ENCODE peak calls at places on chromosomes 16 and 17, in four cellular contexts. One of them, this sample, is unnamed.

GRCh38 chr16:48608452-48608851 is 1.5 kb downstream of the N4BP1 start:
- DNase-seq in A549: no peak
- DNase-seq in HepG2: no peak
- DNase-seq in K562: no peak
- DNase-seq in this sample: no peak

GRCh38 chr17:63740464-63741181 is 976 bp downstream of the STRADA start:
- DNase-seq in A549: no peak
- DNase-seq in HepG2: no peak
- DNase-seq in K562: peak; percentile 42
- DNase-seq in this sample: no peak

GRCh38 chr16:14125708-14126107 is 54.6 kb downstream of the MRTFB start:
- DNase-seq in A549: no peak
- DNase-seq in HepG2: no peak
- DNase-seq in K562: no peak
- DNase-seq in this sample: no peak

GRCh38 chr17:73191443-73192218 is 1.2 kb upstream of the COG1 start:
- DNase-seq in A549: peak; percentile 87
- DNase-seq in HepG2: peak; percentile 77
- DNase-seq in K562: peak; percentile 84
- DNase-seq in this sample: peak; percentile 62

GRCh38 chr17:30519707-30520106 is 42.5 kb downstream of the GOSR1 start:
- DNase-seq in A549: no peak
- DNase-seq in HepG2: no peak
- DNase-seq in K562: no peak
- DNase-seq in this sample: no peak

GRCh38 chr16:74999683-75000480 is 1.1 kb downstream of the ZNRF1 start:
- DNase-seq in A549: no peak
- DNase-seq in HepG2: peak; percentile 44
- DNase-seq in K562: peak; percentile 49
- DNase-seq in this sample: peak; percentile 78

GRCh38 chr17:33291248-33292183 is 1.6 kb downstream of the ASIC2 start:
- DNase-seq in A549: peak; percentile 26
- DNase-seq in HepG2: no peak
- DNase-seq in K562: no peak
- DNase-seq in this sample: peak; percentile 58

GRCh38 chr17:69057280-69057679 is 3.4 kb downstream of the ABCA9 start:
- DNase-seq in A549: no peak
- DNase-seq in HepG2: peak; percentile 21
- DNase-seq in K562: no peak
- DNase-seq in this sample: no peak

GRCh38 chr16:73382921-73383594 is 335.1 kb upstream of the ZFHX3 start:
- DNase-seq in A549: no peak
- DNase-seq in HepG2: no peak
- DNase-seq in K562: no peak
- DNase-seq in this sample: no peak

DNA sequence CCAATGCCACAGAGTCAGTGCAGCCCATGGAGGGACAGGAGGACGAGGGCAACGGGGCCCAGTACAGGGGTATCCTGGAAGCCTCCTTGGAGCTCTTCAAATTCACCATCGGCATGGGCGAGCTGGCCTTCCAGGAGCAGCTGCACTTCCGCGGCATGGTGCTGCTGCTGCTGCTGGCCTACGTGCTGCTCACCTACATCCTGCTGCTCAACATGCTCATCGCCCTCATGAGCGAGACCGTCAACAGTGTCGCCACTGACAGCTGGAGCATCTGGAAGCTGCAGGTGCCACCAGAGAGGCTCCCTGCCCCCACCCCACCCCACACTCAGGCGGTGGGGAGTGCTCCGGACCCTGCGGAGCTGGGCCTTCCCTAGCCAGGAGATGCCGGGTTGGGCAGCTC is 16.6 kb downstream of the TRPV2 start:
- DNase-seq in A549: no peak
- DNase-seq in HepG2: no peak
- DNase-seq in K562: no peak
- DNase-seq in this sample: no peak
- TF ChIP-seq HMGXB4 in A549: no peak
- TF ChIP-seq HMGXB4 in HepG2: no peak
- TF ChIP-seq HMGXB4 in K562: no peak
- TF ChIP-seq HMGXB4 in this sample: no peak

GRCh38 chr16:57695378-57696054 is 910 bp downstream of the DRC7 start:
- DNase-seq in A549: no peak
- DNase-seq in HepG2: no peak
- DNase-seq in K562: peak; percentile 48
- DNase-seq in this sample: no peak

GRCh38 chr16:57694191-57694555 is 433 bp upstream of the DRC7 start:
- DNase-seq in A549: no peak
- DNase-seq in HepG2: peak; percentile 86
- DNase-seq in K562: no peak
- DNase-seq in this sample: no peak

GRCh38 chr16:57696240-57696639 is 1.6 kb downstream of the DRC7 start:
- DNase-seq in A549: no peak
- DNase-seq in HepG2: no peak
- DNase-seq in K562: peak; percentile 50
- DNase-seq in this sample: no peak

GRCh38 chr16:57693539-57693938 is 1.1 kb upstream of the DRC7 start:
- DNase-seq in A549: no peak
- DNase-seq in HepG2: no peak
- DNase-seq in K562: no peak
- DNase-seq in this sample: no peak

DNA sequence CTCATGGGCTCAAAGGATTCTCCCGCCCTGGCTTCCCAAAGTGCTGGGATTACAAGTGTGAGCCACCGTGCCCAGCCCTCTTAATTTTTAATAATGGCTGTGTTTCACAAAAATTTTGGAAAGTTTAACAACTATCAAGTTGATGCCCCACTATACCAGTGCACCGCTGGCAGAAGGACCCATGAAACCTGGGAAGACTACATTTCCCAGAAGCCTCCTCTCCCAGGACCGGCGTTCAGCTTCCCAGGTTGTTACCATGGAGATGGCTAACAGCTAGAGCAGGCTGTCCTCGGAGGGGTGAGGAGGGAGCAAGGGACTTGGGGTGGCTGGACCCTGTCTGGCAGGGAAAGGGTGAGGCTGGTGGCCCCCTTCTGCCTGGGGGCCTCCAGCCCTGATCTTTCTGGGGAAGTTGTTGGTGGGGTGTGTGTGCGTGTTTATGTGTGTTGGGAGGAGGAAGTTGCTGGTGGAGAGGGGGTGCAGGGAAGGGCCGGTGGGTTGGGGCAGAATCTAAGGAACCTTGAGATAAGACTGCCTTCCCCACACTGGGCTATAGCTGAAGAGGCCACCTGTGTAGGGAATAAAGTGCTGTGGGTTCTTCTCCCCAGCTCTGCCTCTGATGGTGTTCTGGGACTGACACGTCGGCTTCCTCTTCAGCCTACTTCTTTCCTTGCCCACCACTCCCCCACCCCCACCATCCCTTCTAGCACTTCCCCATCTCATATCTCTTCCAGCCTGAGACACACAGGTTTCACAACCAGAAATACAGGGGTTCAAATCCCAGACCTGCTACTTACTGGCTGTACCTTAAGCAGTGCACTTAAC is at the start of gene DRC7:
- DNase-seq in A549: peak; percentile 93
- DNase-seq in HepG2: peak; percentile 86
- DNase-seq in K562: peak; percentile 85
- DNase-seq in this sample: peak; percentile 74
- TF ChIP-seq HMGXB4 in A549: no peak
- TF ChIP-seq HMGXB4 in HepG2: no peak
- TF ChIP-seq HMGXB4 in K562: no peak
- TF ChIP-seq HMGXB4 in this sample: no peak

DNA sequence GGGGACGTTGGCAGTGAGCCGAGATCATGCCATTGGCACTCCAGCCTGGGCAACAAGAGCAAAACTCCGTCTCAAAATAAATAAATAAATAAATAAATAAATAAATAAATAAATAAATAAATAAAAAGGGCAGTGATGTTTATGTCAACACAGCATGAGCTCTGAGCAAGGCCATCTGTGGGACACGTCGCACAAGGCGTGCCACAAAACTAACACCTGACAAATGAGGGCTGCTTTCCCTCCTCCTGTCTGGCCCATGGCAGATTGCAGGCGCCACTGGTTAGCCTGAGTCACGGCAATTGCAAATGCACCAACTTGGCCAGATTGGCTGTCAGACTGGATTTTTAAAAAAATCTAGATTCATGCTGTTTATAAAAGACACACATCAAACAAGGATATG is 25.9 kb upstream of the SPNS3 start:
- DNase-seq in A549: no peak
- DNase-seq in HepG2: peak; percentile 18
- DNase-seq in K562: no peak
- DNase-seq in this sample: no peak
- TF ChIP-seq HMGXB4 in A549: no peak
- TF ChIP-seq HMGXB4 in HepG2: no peak
- TF ChIP-seq HMGXB4 in K562: no peak
- TF ChIP-seq HMGXB4 in this sample: no peak

GRCh38 chr17:78875738-78876597 is 27.0 kb downstream of the CEP295NL start:
- DNase-seq in A549: no peak
- DNase-seq in HepG2: no peak
- DNase-seq in K562: no peak
- DNase-seq in this sample: no peak
- TF ChIP-seq HMGXB4 in A549: no peak
- TF ChIP-seq HMGXB4 in HepG2: no peak
- TF ChIP-seq HMGXB4 in K562: no peak
- TF ChIP-seq HMGXB4 in this sample: no peak

GRCh38 chr17:81423698-81424071 is 28.4 kb downstream of the BAHCC1 start:
- DNase-seq in A549: no peak
- DNase-seq in HepG2: no peak
- DNase-seq in K562: no peak
- DNase-seq in this sample: no peak

GRCh38 chr17:81424613-81425017 is 29.4 kb downstream of the BAHCC1 start:
- DNase-seq in A549: no peak
- DNase-seq in HepG2: no peak
- DNase-seq in K562: no peak
- DNase-seq in this sample: no peak

GRCh38 chr17:81424151-81424550 is 28.9 kb downstream of the BAHCC1 start:
- DNase-seq in A549: no peak
- DNase-seq in HepG2: no peak
- DNase-seq in K562: no peak
- DNase-seq in this sample: no peak

GRCh38 chr17:81420769-81421462 is 25.7 kb downstream of the BAHCC1 start:
- DNase-seq in A549: no peak
- DNase-seq in HepG2: no peak
- DNase-seq in K562: no peak
- DNase-seq in this sample: no peak

DNA sequence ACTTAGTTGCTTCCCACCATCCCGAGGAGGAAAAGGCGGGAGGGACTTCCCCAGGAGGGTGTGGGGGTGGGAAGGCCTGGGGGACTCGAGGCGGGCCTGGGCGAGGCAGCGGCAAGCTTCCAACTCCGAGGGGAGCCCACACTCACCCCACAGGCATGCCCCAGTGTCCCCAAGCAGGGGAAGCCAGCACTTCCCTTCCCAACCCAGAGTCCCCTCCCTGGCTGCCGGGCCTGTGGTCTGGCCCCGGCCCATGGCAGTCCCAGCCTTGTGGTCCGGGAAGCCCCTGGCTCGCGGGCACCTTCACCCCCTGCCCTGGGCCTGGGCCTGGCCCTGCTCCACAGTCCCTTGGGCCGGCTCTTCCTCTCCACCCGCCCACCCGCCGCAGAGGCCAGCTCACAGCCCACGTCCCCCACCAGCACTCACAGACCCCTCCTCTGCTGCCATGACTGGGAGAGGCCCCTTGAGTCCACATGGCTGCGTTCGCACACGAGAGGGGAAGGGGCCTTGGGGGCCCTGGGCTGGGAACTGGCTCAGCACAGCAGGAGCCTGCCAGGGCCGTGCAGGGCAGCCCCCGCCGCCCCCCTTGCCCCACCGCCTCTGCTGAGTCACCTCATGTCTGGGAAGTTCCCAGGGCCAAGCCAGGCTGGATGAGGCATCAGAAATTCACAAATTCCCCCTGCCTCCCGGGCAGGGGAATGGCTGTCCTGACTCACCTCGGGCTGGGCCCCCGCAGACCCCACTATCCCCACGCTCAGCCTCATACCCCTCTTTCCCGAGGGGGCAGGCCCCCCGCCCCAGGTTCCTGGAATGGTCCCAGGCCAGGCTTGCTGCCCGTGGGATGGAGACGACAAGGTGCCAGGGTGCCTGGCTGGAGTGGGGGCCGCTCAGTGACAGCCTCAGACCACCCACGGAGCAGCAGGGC is 27.8 kb downstream of the BAHCC1 start:
- DNase-seq in A549: peak; percentile 90
- DNase-seq in HepG2: peak; percentile 60
- DNase-seq in K562: peak; percentile 27
- DNase-seq in this sample: no peak
- TF ChIP-seq HMGXB4 in A549: no peak
- TF ChIP-seq HMGXB4 in HepG2: no peak
- TF ChIP-seq HMGXB4 in K562: no peak
- TF ChIP-seq HMGXB4 in this sample: no peak

GRCh38 chr16:77890075-77890474 is 101.7 kb downstream of the VAT1L start:
- DNase-seq in A549: no peak
- DNase-seq in HepG2: no peak
- DNase-seq in K562: no peak
- DNase-seq in this sample: no peak

GRCh38 chr16:77897831-77898540 is 109.6 kb downstream of the VAT1L start:
- DNase-seq in A549: no peak
- DNase-seq in HepG2: no peak
- DNase-seq in K562: no peak
- DNase-seq in this sample: no peak

GRCh38 chr16:77896357-77896972 is 108.1 kb downstream of the VAT1L start:
- DNase-seq in A549: no peak
- DNase-seq in HepG2: no peak
- DNase-seq in K562: no peak
- DNase-seq in this sample: no peak

GRCh38 chr16:77897038-77897437 is 108.7 kb downstream of the VAT1L start:
- DNase-seq in A549: no peak
- DNase-seq in HepG2: no peak
- DNase-seq in K562: no peak
- DNase-seq in this sample: no peak

DNA sequence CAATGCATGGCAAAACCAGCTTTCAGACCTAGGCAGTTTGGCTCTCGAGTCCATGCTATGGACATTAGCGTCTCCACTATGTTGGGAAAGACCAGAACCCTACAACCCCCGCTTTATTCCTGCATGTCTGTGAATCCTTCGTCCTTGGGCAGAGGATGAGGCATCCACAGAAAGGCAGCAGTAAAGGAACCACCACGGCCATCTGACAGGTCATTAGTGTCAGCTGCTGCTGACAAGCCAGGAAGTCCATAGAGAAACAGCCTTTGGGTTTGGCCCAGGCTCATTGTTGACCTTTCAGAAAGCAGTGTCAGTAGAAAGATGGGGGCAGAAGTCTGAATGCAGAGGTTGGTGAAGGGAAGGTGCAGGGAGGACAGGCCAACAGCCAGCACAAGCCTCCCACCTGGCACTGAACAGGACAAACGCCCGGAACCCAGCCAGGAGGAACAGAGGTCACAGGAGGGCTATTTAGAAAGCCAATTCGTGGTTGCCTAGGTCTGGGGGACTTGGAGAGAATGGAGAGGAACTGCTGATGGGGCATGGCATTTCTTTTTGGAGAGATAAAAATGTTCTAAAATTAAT is 105.8 kb downstream of the VAT1L start:
- DNase-seq in A549: no peak
- DNase-seq in HepG2: no peak
- DNase-seq in K562: no peak
- DNase-seq in this sample: no peak
- TF ChIP-seq HMGXB4 in A549: no peak
- TF ChIP-seq HMGXB4 in HepG2: no peak
- TF ChIP-seq HMGXB4 in K562: no peak
- TF ChIP-seq HMGXB4 in this sample: no peak